ENCODE peak calls at places on chromosomes 13 and 19, in seven cellular contexts. F, K, P, G, Y, H and O are unnamed samples.

GRCh38 chr13:77176350-77176749 is 149.4 kb upstream of the FBXL3 start:
- DNase-seq in G (no peak), H (no peak), Y (no peak), F (no peak), K (no peak), P (no peak), O (no peak)

GRCh38 chr19:12782424-12783225 is 7.3 kb upstream of the HOOK2 start:
- DNase-seq in H (peak; percentile 86), G (peak; percentile 90), K (peak; percentile 97), F (peak; percentile 67), P (peak; percentile 87), Y (no peak), O (peak; percentile 92)

GRCh38 chr13:60260440-60260839 is 96.7 kb upstream of the DIAPH3 start:
- DNase-seq in Y (no peak), F (peak; percentile 26), H (no peak), P (no peak), G (no peak), K (no peak), O (no peak)

GRCh38 chr13:112674412-112675383 is 15.1 kb upstream of the ATP11A start:
- DNase-seq in H (no peak), G (no peak), P (peak; percentile 19), Y (no peak), K (no peak), F (no peak), O (no peak)

GRCh38 chr19:47369923-47370625 is 21.0 kb downstream of the DHX34 start:
- DNase-seq in F (no peak), Y (no peak), P (no peak), H (no peak), G (no peak), K (no peak), O (no peak)

GRCh38 chr13:45331981-45332830 is 8.8 kb downstream of the TPT1 start:
- DNase-seq in G (no peak), F (no peak), K (no peak), P (no peak), H (no peak), Y (no peak), O (no peak)

GRCh38 chr19:29579308-29579910 is 26.7 kb upstream of the POP4 start:
- DNase-seq in K (no peak), F (no peak), Y (no peak), P (no peak), H (no peak), G (no peak), O (no peak)

GRCh38 chr19:1063909-1064660 is 2.9 kb upstream of the ARHGAP45 start:
- DNase-seq in P (no peak), G (no peak), Y (no peak), H (no peak), F (no peak), K (peak; percentile 63), O (no peak)

GRCh38 chr13:98216135-98216565 is 39.1 kb upstream of the RNF113B start:
- DNase-seq in F (no peak), Y (no peak), H (no peak), G (no peak), K (peak; percentile 70), P (no peak), O (no peak)

GRCh38 chr19:32309711-32310390 is 35.6 kb upstream of the ZNF507 start:
- DNase-seq in G (no peak), K (no peak), H (no peak), P (no peak), Y (no peak), F (no peak), O (no peak)